ENCODE peak calls at places on chromosomes 5 and 9, in eight cellular contexts. Y is GM18507; S is stimulated activated CD4-positive, alpha-beta T cell treated with anti-CD3 and anti-CD28 coated beads, Interleukin-1b, Interleukin-23, amount 100 ng/mL, for 24 hours; T is stimulated activated CD8-positive, alpha-beta memory T cell treated with anti-CD3 and anti-CD28 coated beads, Interleukin-7, amount 100 ng/mL, for 1 hour; E is posterior cingulate gyrus; O is ACHN; J is vagina; V is aorta. P is an unnamed sample.

GRCh38 chr9:14405176-14405575 is 91.2 kb upstream of the NFIB start:
- DNase-seq in E (no peak), Y (no peak), V (no peak), S (no peak), J (no peak), T (no peak), O (no peak), P (no peak)

GRCh38 chr5:143102414-143102813 is 301.1 kb downstream of the NR3C1 start:
- DNase-seq in V (no peak), Y (no peak), S (no peak), O (no peak), E (no peak), J (no peak), T (no peak), P (no peak)

GRCh38 chr9:7976856-7977255 is 177.3 kb upstream of the DMAC1 start:
- DNase-seq in E (no peak), T (no peak), S (no peak), O (no peak), Y (no peak), V (no peak), J (no peak), P (no peak)

GRCh38 chr5:66596791-66597757 is 881 bp downstream of the MAST4 start:
- DNase-seq in Y (no peak), T (no peak), E (peak), J (no peak), O (peak), V (peak), S (no peak), P (no peak)

GRCh38 chr9:89475891-89476440 is 21.9 kb downstream of the SEMA4D start:
- DNase-seq in O (no peak), J (no peak), T (no peak), E (no peak), V (no peak), S (no peak), Y (no peak), P (no peak)

GRCh38 chr5:168941901-168942300 is 359.0 kb downstream of the SLIT3 start:
- DNase-seq in E (no peak), J (no peak), O (no peak), S (no peak), V (no peak), Y (no peak), T (no peak), P (no peak)

GRCh38 chr5:126516133-126516532 is 78.9 kb downstream of the ALDH7A1 start:
- DNase-seq in V (no peak), J (no peak), O (no peak), Y (no peak), S (no peak), E (no peak), T (no peak), P (no peak)

GRCh38 chr5:33284681-33285080 is 156.1 kb upstream of the TARS1 start:
- DNase-seq in E (no peak), S (no peak), O (no peak), Y (no peak), V (no peak), T (no peak), J (no peak), P (no peak)

GRCh38 chr5:170269579-170269978 is 28.0 kb downstream of the LCP2 start:
- DNase-seq in S (no peak), E (no peak), V (no peak), Y (no peak), J (no peak), T (no peak), O (no peak), P (no peak)

GRCh38 chr9:123925820-123926219 is 4.1 kb downstream of the DENND1A start:
- DNase-seq in V (no peak), Y (no peak), T (no peak), O (no peak), E (no peak), S (no peak), J (no peak), P (no peak)

GRCh38 chr9:97556721-97557605 is 55.5 kb downstream of the TMOD1 start:
- DNase-seq in J (no peak), Y (no peak), V (peak), S (no peak), T (no peak), E (no peak), O (no peak), P (no peak)

GRCh38 chr5:107011530-107012115 is 659.1 kb downstream of the EFNA5 start:
- DNase-seq in S (no peak), O (no peak), J (no peak), T (no peak), V (no peak), E (no peak), Y (no peak), P (no peak)

GRCh38 chr9:105333076-105333475 is 88.6 kb downstream of the SLC44A1 start:
- DNase-seq in Y (no peak), O (no peak), T (no peak), V (no peak), S (no peak), E (no peak), J (no peak), P (no peak)

GRCh38 chr5:149578896-149579295 is 2.4 kb upstream of the ARHGEF37 start:
- DNase-seq in E (no peak), O (no peak), T (no peak), Y (no peak), S (no peak), J (no peak), V (no peak), P (no peak)

GRCh38 chr5:157361865-157362465 is 96.0 kb downstream of the CYFIP2 start:
- DNase-seq in S (no peak), O (no peak), E (no peak), T (no peak), Y (no peak), V (no peak), J (no peak), P (no peak)

GRCh38 chr9:101138516-101138915 is 110.0 kb downstream of the PLPPR1 start:
- DNase-seq in E (no peak), S (no peak), Y (no peak), O (no peak), V (no peak), J (no peak), T (no peak), P (no peak)

GRCh38 chr9:94681508-94681907 is 42.2 kb upstream of the FBP1 start:
- DNase-seq in E (peak), O (peak), T (no peak), V (peak), J (no peak), S (peak), Y (peak), P (no peak)

GRCh38 chr5:154783774-154784460 is 28.7 kb downstream of the LARP1 start:
- DNase-seq in Y (no peak), O (no peak), T (no peak), E (no peak), V (no peak), J (no peak), S (no peak), P (no peak)

GRCh38 chr9:13215791-13216554 is 63.5 kb downstream of the MPDZ start:
- DNase-seq in S (no peak), T (no peak), J (no peak), E (no peak), V (no peak), Y (no peak), O (no peak), P (no peak)

GRCh38 chr9:122393284-122393983 is 22.6 kb downstream of the PTGS1 start:
- DNase-seq in T (no peak), O (no peak), J (peak), V (no peak), E (no peak), Y (no peak), S (no peak), P (no peak)

GRCh38 chr9:125747053-125747764 is at the start of gene PBX3:
- DNase-seq in S (no peak), T (no peak), E (peak), J (no peak), V (peak), O (peak), Y (no peak), P (no peak)

GRCh38 chr9:68507098-68507795 is 33.4 kb downstream of the TMEM252 start:
- DNase-seq in J (no peak), T (no peak), Y (no peak), O (peak), V (no peak), E (no peak), S (no peak), P (no peak)